ENCODE peak calls at places on chromosomes 4 and X, in ten cellular contexts. J, I, D, L, K, C, B, Y, T and E are unnamed samples.

GRCh38 chr4:13588954-13589353 is 38.6 kb downstream of the BOD1L1 start:
- DNase-seq in D (no peak), C (no peak), K (no peak), B (no peak), J (no peak), Y (no peak), T (no peak), L (no peak), I (no peak), E (no peak)

GRCh38 chrX:50707955-50708694 is 105.9 kb downstream of the SHROOM4 start:
- DNase-seq in C (no peak), J (no peak), B (no peak), T (no peak), L (peak; percentile 36), D (no peak), I (no peak), Y (no peak), K (no peak), E (peak; percentile 43)

GRCh38 chr4:80463509-80463908 is 128.0 kb downstream of the CFAP299 start:
- DNase-seq in T (no peak), J (no peak), Y (no peak), K (no peak), D (no peak), I (no peak), B (no peak), C (no peak), L (no peak), E (no peak)

GRCh38 chr4:7588002-7588401 is 153.3 kb upstream of the PSAPL1 start:
- DNase-seq in C (no peak), B (no peak), T (no peak), K (no peak), I (no peak), L (peak; percentile 23), D (no peak), J (no peak), Y (no peak), E (no peak)

GRCh38 chr4:88007304-88008132 is at the start of gene PKD2:
- DNase-seq in Y (peak; percentile 92), C (peak; percentile 90), L (peak; percentile 80), J (no peak), K (peak; percentile 90), D (peak; percentile 82), I (peak; percentile 80), B (peak; percentile 67), T (peak; percentile 76), E (peak; percentile 75)

GRCh38 chrX:150088042-150088441 is 149.8 kb upstream of the EOLA2 start:
- DNase-seq in J (no peak), Y (no peak), I (no peak), D (no peak), C (no peak), B (no peak), L (no peak), T (no peak), K (no peak), E (no peak)

GRCh38 chr4:159593157-159593556 is 490.3 kb downstream of the RAPGEF2 start:
- DNase-seq in Y (no peak), D (no peak), I (no peak), C (no peak), L (no peak), K (no peak), J (no peak), B (no peak), T (no peak), E (no peak)

GRCh38 chrX:135596495-135596894 is 76.0 kb downstream of the INTS6L start:
- DNase-seq in B (peak; percentile 38), L (peak; percentile 1), I (peak; percentile 34), T (no peak), Y (peak; percentile 18), J (no peak), K (peak; percentile 56), D (peak; percentile 29), C (peak; percentile 69), E (peak; percentile 39)

GRCh38 chrX:102339312-102340298 is 92.6 kb downstream of the NXF2 start:
- DNase-seq in K (no peak), T (no peak), J (no peak), B (no peak), Y (no peak), I (peak; percentile 86), C (no peak), L (no peak), D (no peak), E (no peak)

GRCh38 chr4:92968996-92969395 is 665.2 kb downstream of the GRID2 start:
- DNase-seq in D (no peak), C (no peak), T (no peak), I (no peak), K (no peak), B (no peak), L (no peak), Y (no peak), J (no peak), E (no peak)

GRCh38 chr4:87697945-87698344 is 47.9 kb downstream of the DMP1 start:
- DNase-seq in I (no peak), Y (no peak), C (no peak), L (no peak), B (no peak), K (no peak), J (no peak), D (no peak), T (no peak), E (no peak)

GRCh38 chrX:51837926-51838325 is 55.5 kb upstream of the MAGED1 start:
- DNase-seq in L (peak; percentile 48), C (no peak), Y (peak; percentile 37), J (no peak), K (peak; percentile 56), I (no peak), B (no peak), T (no peak), D (peak; percentile 60), E (peak; percentile 76)

GRCh38 chrX:9337056-9337455 is 127.8 kb upstream of the TBL1X start:
- DNase-seq in B (no peak), K (no peak), I (no peak), D (peak; percentile 71), Y (peak; percentile 9), T (peak; percentile 75), L (peak; percentile 46), J (no peak), C (no peak), E (peak; percentile 78)

GRCh38 chr4:95204873-95205272 is 343.9 kb downstream of the UNC5C start:
- DNase-seq in J (no peak), K (no peak), L (no peak), C (peak; percentile 65), I (no peak), T (no peak), D (no peak), Y (no peak), B (peak; percentile 34), E (no peak)

GRCh38 chr4:87068591-87069021 is 133.8 kb downstream of the AFF1 start:
- DNase-seq in K (peak; percentile 54), I (no peak), D (peak; percentile 74), J (no peak), T (peak; percentile 49), L (no peak), Y (no peak), C (no peak), B (no peak), E (peak; percentile 35)

GRCh38 chr4:2814627-2815026 is 21.7 kb downstream of the SH3BP2 start:
- DNase-seq in L (no peak), B (no peak), T (no peak), I (no peak), J (no peak), K (no peak), D (no peak), C (no peak), Y (no peak), E (no peak)

GRCh38 chr4:2818351-2818939 is 25.2 kb upstream of the ADD1 start:
- DNase-seq in D (no peak), L (no peak), Y (no peak), I (no peak), T (no peak), C (peak; percentile 60), B (no peak), K (peak; percentile 42), J (no peak), E (no peak)

GRCh38 chr4:2817136-2817535 is 24.3 kb downstream of the SH3BP2 start:
- DNase-seq in Y (no peak), I (no peak), J (no peak), D (no peak), L (no peak), T (no peak), K (no peak), C (no peak), B (no peak), E (no peak)

GRCh38 chr4:2817701-2818350 is 24.9 kb downstream of the SH3BP2 start:
- DNase-seq in L (no peak), I (peak; percentile 57), K (peak; percentile 86), D (no peak), T (no peak), B (no peak), Y (no peak), J (no peak), C (peak; percentile 81), E (no peak)

DNA sequence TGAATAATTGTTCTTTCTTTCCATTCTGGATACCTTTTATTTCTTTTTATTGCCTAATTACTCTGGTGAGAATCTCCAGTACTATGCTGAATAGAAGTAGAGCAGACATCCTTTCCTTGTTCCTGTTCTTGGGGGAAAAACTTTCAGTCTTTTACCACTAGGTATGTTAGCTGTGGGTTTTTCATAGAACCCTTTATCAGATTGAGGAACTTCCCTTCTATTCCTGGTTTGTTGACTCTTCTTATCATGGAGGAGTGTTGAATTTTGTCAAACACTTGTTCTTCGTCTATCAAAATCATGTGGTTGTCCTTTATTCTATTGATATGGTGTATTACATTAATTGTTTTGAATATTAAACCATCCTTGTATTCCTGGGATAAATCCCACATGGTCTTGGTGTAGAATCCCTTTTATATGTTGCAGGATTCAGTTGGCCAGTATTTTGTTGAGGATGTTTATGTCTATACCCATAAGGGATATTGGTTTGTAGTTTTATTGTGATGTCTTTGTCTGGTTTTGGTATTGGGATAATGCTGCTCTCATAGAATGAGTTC is 23.6 kb downstream of the SH3BP2 start:
- DNase-seq in T (no peak), I (no peak), D (no peak), B (no peak), K (no peak), Y (no peak), J (no peak), L (no peak), C (no peak), E (no peak)
- H3K4me3 ChIP-seq in T (no peak overlapping the region), I (no peak overlapping the region), D (no peak overlapping the region), B (no peak overlapping the region), K (no peak overlapping the region), Y (no peak overlapping the region), J (no peak overlapping the region), L (no peak overlapping the region), C (no peak overlapping the region), E (no peak overlapping the region)

GRCh38 chrX:16719334-16720084 is at the start of gene SYAP1:
- DNase-seq in C (peak; percentile 100), B (peak; percentile 98), L (peak; percentile 99), J (peak; percentile 78), K (peak; percentile 99), D (peak; percentile 97), T (peak; percentile 97), I (peak; percentile 92), Y (peak; percentile 92), E (peak; percentile 95)
- TF ChIP-seq CTCF in C (peak; percentile 8), B (no peak), L (no peak), J (no peak), K (no peak), D (no peak), T (no peak), I (no peak), Y (no peak), E (no peak)

GRCh38 chr4:1012031-1012739 is 759 bp downstream of the FGFRL1 start:
- DNase-seq in B (peak; percentile 37), Y (no peak), K (peak; percentile 70), D (peak; percentile 27), T (no peak), C (peak; percentile 77), J (no peak), I (no peak), L (peak; percentile 69), E (peak; percentile 36)
- H3K4me3 ChIP-seq in B (peak overlapping the region; percentile 73), Y (peak overlapping the region; percentile 61), K (peak overlapping the region; percentile 57), D (peak overlapping the region; percentile 61), T (peak overlapping the region; percentile 60), C (peak overlapping the region; percentile 56), J (peak overlapping the region; percentile 61), I (no peak overlapping the region), L (peak overlapping the region; percentile 56), E (peak overlapping the region; percentile 62)

GRCh38 chrX:21708116-21708515 is 49.8 kb downstream of the SMPX start:
- DNase-seq in I (no peak), L (no peak), Y (no peak), J (no peak), K (no peak), T (no peak), B (no peak), D (peak; percentile 1), C (no peak), E (peak; percentile 29)
- TF ChIP-seq CTCF in I (peak; percentile 16), L (peak; percentile 22), Y (no peak), J (no peak), K (no peak), T (no peak), B (no peak), D (peak; percentile 21), C (peak; percentile 30), E (peak; percentile 50)